ENCODE peak calls at places on chromosome 5, in eight cellular contexts. S is activated CD8-positive, alpha-beta memory T cell treated with anti-CD3 and anti-CD28 coated beads, Interleukin-2, amount 10 ng/mL, durations not matched to agents 7 days and 5 days; B is tibial artery; Z is stimulated activated CD4-positive, alpha-beta T cell treated with anti-CD3 and anti-CD28 coated beads, Interleukin-1b, Interleukin-23, amount 100 ng/mL, for 4 hours; L is NCI-H1092 treated with DMSO at 0.1 percent for 48 hours; F is AG04450; K is dorsolateral prefrontal cortex; J is nephron progenitor cell. W is an unnamed sample.

GRCh38 chr5:139689631-139690384 is 41.7 kb downstream of the CXXC5 start:
- DNase-seq in S (no peak), L (peak), K (no peak), Z (no peak), J (peak), F (no peak), B (no peak), W (peak)

GRCh38 chr5:34534237-34535108 is 121.7 kb upstream of the RAI14 start:
- DNase-seq in S (peak), Z (no peak), K (no peak), B (no peak), J (no peak), F (peak), L (no peak), W (no peak)

GRCh38 chr5:180799194-180799593 is 3.4 kb downstream of the MGAT1 start:
- DNase-seq in B (no peak), L (no peak), S (no peak), Z (no peak), F (no peak), J (peak), K (no peak), W (no peak)

GRCh38 chr5:543755-544674 is 19.8 kb upstream of the SLC9A3 start:
- DNase-seq in L (no peak), B (peak), S (peak), Z (peak), J (peak), F (no peak), K (no peak), W (no peak)

GRCh38 chr5:107430077-107430625 is 240.6 kb downstream of the EFNA5 start:
- DNase-seq in S (no peak), J (no peak), K (no peak), F (no peak), B (no peak), Z (no peak), L (no peak), W (peak)

GRCh38 chr5:104859437-104859836 is 1296.8 kb upstream of the NUDT12 start:
- DNase-seq in S (no peak), L (no peak), J (no peak), Z (no peak), B (no peak), K (no peak), F (no peak), W (no peak)

GRCh38 chr5:174518512-174518911 is 205.9 kb upstream of the MSX2 start:
- DNase-seq in K (no peak), L (no peak), Z (no peak), S (no peak), B (no peak), J (no peak), F (no peak), W (no peak)

GRCh38 chr5:74231697-74232096 is 408.8 kb downstream of the ENC1 start:
- DNase-seq in Z (no peak), J (no peak), K (no peak), B (no peak), F (no peak), L (no peak), S (no peak), W (no peak)

GRCh38 chr5:160333726-160334125 is 21.4 kb upstream of the CCNJL start:
- DNase-seq in J (no peak), K (no peak), B (no peak), S (no peak), Z (no peak), L (no peak), F (no peak), W (no peak)

GRCh38 chr5:119367502-119368237 is 11.9 kb downstream of the TNFAIP8 start:
- DNase-seq in F (no peak), L (no peak), S (no peak), Z (no peak), K (no peak), J (no peak), B (no peak), W (no peak)

W was measured in NCI-H524.